ENCODE peak calls at places on chromosomes 4 and X, in four cellular contexts. One of them, this sample, is unnamed.
A peak's percentile ranks its signal among the peaks of the same experiment; 100 is the strongest.

GRCh38 chrX:102155806-102156179 is at the start of gene BEX5:
- DNase-seq in DND-41: no peak
- DNase-seq in SW480: peak; percentile 88
- DNase-seq in osteocyte: no peak
- DNase-seq in this sample: peak; percentile 39

GRCh38 chr4:140904904-140905303 is 148.7 kb upstream of the TBC1D9 start:
- DNase-seq in DND-41: no peak
- DNase-seq in SW480: no peak
- DNase-seq in osteocyte: no peak
- DNase-seq in this sample: no peak

GRCh38 chr4:55031158-55031557 is 94.2 kb downstream of the KDR start:
- DNase-seq in DND-41: no peak
- DNase-seq in SW480: no peak
- DNase-seq in osteocyte: no peak
- DNase-seq in this sample: no peak

GRCh38 chrX:27807690-27808089 is at the start of gene MAGEB10:
- DNase-seq in DND-41: no peak
- DNase-seq in SW480: no peak
- DNase-seq in osteocyte: no peak
- DNase-seq in this sample: no peak

GRCh38 chr4:98987720-98988119 is 7.8 kb upstream of the METAP1 start:
- DNase-seq in DND-41: no peak
- DNase-seq in SW480: no peak
- DNase-seq in osteocyte: no peak
- DNase-seq in this sample: no peak

GRCh38 chr4:159484861-159485260 is 382.0 kb downstream of the RAPGEF2 start:
- DNase-seq in DND-41: no peak
- DNase-seq in SW480: no peak
- DNase-seq in osteocyte: no peak
- DNase-seq in this sample: no peak

GRCh38 chr4:33453916-33454315 is 2733.7 kb downstream of the PCDH7 start:
- DNase-seq in DND-41: no peak
- DNase-seq in SW480: no peak
- DNase-seq in osteocyte: no peak
- DNase-seq in this sample: no peak

GRCh38 chrX:51905711-51906110 is 12.3 kb downstream of the MAGED1 start:
- DNase-seq in DND-41: no peak
- DNase-seq in SW480: no peak
- DNase-seq in osteocyte: no peak
- DNase-seq in this sample: no peak

GRCh38 chr4:102474736-102475504 is 26.2 kb upstream of the NFKB1 start:
- DNase-seq in DND-41: no peak
- DNase-seq in SW480: no peak
- DNase-seq in osteocyte: no peak
- DNase-seq in this sample: no peak

GRCh38 chr4:13711233-13711775 is 83.8 kb upstream of the BOD1L1 start:
- DNase-seq in DND-41: no peak
- DNase-seq in SW480: no peak
- DNase-seq in osteocyte: no peak
- DNase-seq in this sample: no peak

GRCh38 chr4:98290511-98290910 is 29.3 kb downstream of the RAP1GDS1 start:
- DNase-seq in DND-41: no peak
- DNase-seq in SW480: no peak
- DNase-seq in osteocyte: no peak
- DNase-seq in this sample: no peak

GRCh38 chr4:183074288-183074990 is 24.6 kb upstream of the WWC2 start:
- DNase-seq in DND-41: no peak
- DNase-seq in SW480: no peak
- DNase-seq in osteocyte: no peak
- DNase-seq in this sample: no peak

GRCh38 chr4:168720396-168720795 is 223.5 kb downstream of the PALLD start:
- DNase-seq in DND-41: no peak
- DNase-seq in SW480: no peak
- DNase-seq in osteocyte: no peak
- DNase-seq in this sample: no peak

GRCh38 chr4:48546336-48546735 is 56.3 kb downstream of the ZAR1 start:
- DNase-seq in DND-41: peak; percentile 40
- DNase-seq in SW480: peak; percentile 3
- DNase-seq in osteocyte: no peak
- DNase-seq in this sample: no peak

GRCh38 chrX:19888419-19888879 is 1.0 kb upstream of the SH3KBP1 start:
- DNase-seq in DND-41: peak; percentile 68
- DNase-seq in SW480: peak; percentile 89
- DNase-seq in osteocyte: no peak
- DNase-seq in this sample: no peak

This sample was measured in T-helper 9 cell.